ENCODE peak calls at places on chromosomes 12 and 14, in nine cellular contexts. H, D, T, J, C, Q, L, E and M are unnamed samples.
A peak's percentile ranks its signal among the peaks of the same experiment; 100 is the strongest.

GRCh38 chr14:69572634-69573135 is 2.0 kb downstream of the CCDC177 start:
- DNase-seq in H (no peak), D (no peak), T (no peak), J (no peak), C (no peak), Q (no peak), L (no peak), E (no peak), M (no peak)

GRCh38 chr14:33068626-33069025 is 129.9 kb downstream of the NPAS3 start:
- DNase-seq in H (no peak), D (no peak), T (no peak), J (no peak), C (no peak), Q (no peak), L (no peak), E (no peak), M (no peak)

GRCh38 chr14:30426463-30426862 is 132.5 kb upstream of the G2E3 start:
- DNase-seq in H (no peak), D (no peak), T (no peak), J (no peak), C (no peak), Q (no peak), L (no peak), E (no peak), M (no peak)

GRCh38 chr12:55966408-55967281 is at the start of gene CDK2:
- DNase-seq in H (peak; percentile 97), D (peak; percentile 61), T (peak; percentile 98), J (peak; percentile 96), C (peak; percentile 65), Q (peak; percentile 98), L (peak; percentile 98), E (peak; percentile 92), M (peak; percentile 96)

GRCh38 chr12:67909681-67910080 is 79.6 kb upstream of the IFNG-AS1 start:
- DNase-seq in H (no peak), D (no peak), T (no peak), J (no peak), C (peak; percentile 16), Q (no peak), L (no peak), E (no peak), M (no peak)

GRCh38 chr12:111664510-111664909 is 21.2 kb downstream of the BRAP start:
- DNase-seq in H (no peak), D (no peak), T (no peak), J (no peak), C (no peak), Q (no peak), L (no peak), E (no peak), M (no peak)

GRCh38 chr12:10690906-10691305 is 17.1 kb upstream of the STYK1 start:
- DNase-seq in H (no peak), D (no peak), T (no peak), J (no peak), C (no peak), Q (no peak), L (no peak), E (no peak), M (no peak)

GRCh38 chr12:19801941-19802340 is 362.6 kb downstream of the AEBP2 start:
- DNase-seq in H (no peak), D (no peak), T (no peak), J (no peak), C (no peak), Q (no peak), L (no peak), E (no peak), M (no peak)

GRCh38 chr12:115984607-115985006 is 292.9 kb downstream of the MED13L start:
- DNase-seq in H (no peak), D (no peak), T (no peak), J (no peak), C (no peak), Q (no peak), L (no peak), E (no peak), M (no peak)

GRCh38 chr12:120725151-120725658 is 421 bp upstream of the ACADS start:
- DNase-seq in H (no peak), D (no peak), T (no peak), J (no peak), C (no peak), Q (no peak), L (no peak), E (no peak), M (no peak)

GRCh38 chr12:120726961-120727360 is 1.3 kb downstream of the ACADS start:
- DNase-seq in H (no peak), D (no peak), T (no peak), J (no peak), C (no peak), Q (no peak), L (peak; percentile 52), E (no peak), M (no peak)

GRCh38 chr12:120726510-120726793 is 826 bp downstream of the ACADS start:
- DNase-seq in H (no peak), D (no peak), T (no peak), J (no peak), C (no peak), Q (no peak), L (peak; percentile 33), E (no peak), M (no peak)

GRCh38 chr12:120724720-120725119 is 906 bp upstream of the ACADS start:
- DNase-seq in H (no peak), D (no peak), T (no peak), J (no peak), C (no peak), Q (no peak), L (peak; percentile 22), E (no peak), M (no peak)

DNA sequence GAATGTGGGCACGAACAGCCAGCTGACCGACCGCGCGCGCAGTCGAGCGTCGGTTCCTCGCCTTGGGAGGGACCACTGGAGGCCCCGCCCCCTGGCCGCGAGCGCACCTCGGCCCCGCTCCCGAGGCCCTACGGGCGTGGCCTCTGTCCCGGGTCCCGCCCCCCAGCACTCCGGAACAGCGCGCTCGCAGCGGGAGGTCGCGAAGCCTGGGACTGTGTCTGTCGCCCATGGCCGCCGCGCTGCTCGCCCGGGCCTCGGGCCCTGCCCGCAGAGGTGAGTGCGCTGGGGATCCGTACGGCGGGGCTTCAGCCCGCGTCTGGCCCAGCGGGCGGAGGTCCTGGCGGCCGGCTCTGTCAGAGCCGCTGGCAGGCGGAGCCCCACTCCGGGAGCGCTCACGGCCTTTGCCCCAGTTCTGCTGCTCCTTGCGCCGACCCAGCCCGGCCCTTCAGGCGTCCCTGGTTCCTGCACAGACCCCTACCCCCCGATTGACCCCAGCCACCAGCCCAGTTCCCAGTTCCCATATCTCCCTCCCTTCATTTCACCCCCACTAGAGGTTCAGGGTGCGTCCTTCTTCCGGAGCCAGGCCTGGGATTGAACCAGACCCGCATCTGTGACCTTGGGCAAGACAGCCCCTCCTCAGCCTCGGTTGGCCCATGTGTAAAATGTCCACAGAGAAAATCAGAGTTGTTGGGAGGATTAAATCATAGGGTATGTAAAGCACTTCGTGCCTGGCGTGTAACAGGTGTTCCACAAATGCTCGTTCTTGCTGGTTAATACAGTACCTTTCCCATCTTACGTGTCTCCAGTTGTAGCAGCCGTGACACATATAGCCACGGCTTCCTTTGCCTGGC is at the start of gene ACADS:
- DNase-seq in H (peak; percentile 87), D (peak; percentile 51), T (peak; percentile 99), J (peak; percentile 76), C (peak; percentile 67), Q (peak; percentile 89), L (peak; percentile 95), E (peak; percentile 95), M (peak; percentile 86)
- H3K27ac ChIP-seq in H (peak within 1 kb of the TSS; percentile 80), D (peak within 1 kb of the TSS; percentile 73), T (peak within 1 kb of the TSS; percentile 83), J (peak within 1 kb of the TSS; percentile 82), C (peak within 1 kb of the TSS; percentile 9), Q (peak within 1 kb of the TSS; percentile 71), L (peak within 1 kb of the TSS; percentile 86), E (peak within 1 kb of the TSS; percentile 77), M (peak within 1 kb of the TSS; percentile 83)

GRCh38 chr14:56805201-56805991 is 4.9 kb downstream of the OTX2 start:
- DNase-seq in H (no peak), D (no peak), T (no peak), J (no peak), C (no peak), Q (no peak), L (no peak), E (no peak), M (no peak)
- TF ChIP-seq POLR2A in H (no peak), D (no peak), T (no peak), J (no peak), C (no peak), Q (no peak), L (no peak), E (no peak), M (no peak)

GRCh38 chr12:103880299-103881142 is 39.5 kb upstream of the NT5DC3 start:
- DNase-seq in H (no peak), D (no peak), T (no peak), J (no peak), C (no peak), Q (no peak), L (no peak), E (no peak), M (no peak)
- H3K27ac ChIP-seq in H (no peak overlapping the region), D (no peak overlapping the region), T (no peak overlapping the region), J (no peak overlapping the region), C (no peak overlapping the region), Q (no peak overlapping the region), L (no peak overlapping the region), E (no peak overlapping the region), M (no peak overlapping the region)

GRCh38 chr12:50283924-50284236 is 560 bp upstream of the LIMA1 start:
- DNase-seq in H (no peak), D (no peak), T (no peak), J (no peak), C (no peak), Q (no peak), L (no peak), E (peak; percentile 36), M (no peak)

GRCh38 chr12:50287271-50287670 is 4.0 kb upstream of the LIMA1 start:
- DNase-seq in H (no peak), D (no peak), T (no peak), J (no peak), C (no peak), Q (no peak), L (no peak), E (no peak), M (no peak)

GRCh38 chr12:50282581-50283229 is 615 bp downstream of the LIMA1 start:
- DNase-seq in H (peak; percentile 46), D (no peak), T (no peak), J (no peak), C (peak; percentile 77), Q (peak; percentile 38), L (no peak), E (peak; percentile 39), M (no peak)

GRCh38 chr12:50285253-50285652 is 1.9 kb upstream of the LIMA1 start:
- DNase-seq in H (no peak), D (no peak), T (no peak), J (no peak), C (no peak), Q (no peak), L (no peak), E (no peak), M (no peak)

DNA sequence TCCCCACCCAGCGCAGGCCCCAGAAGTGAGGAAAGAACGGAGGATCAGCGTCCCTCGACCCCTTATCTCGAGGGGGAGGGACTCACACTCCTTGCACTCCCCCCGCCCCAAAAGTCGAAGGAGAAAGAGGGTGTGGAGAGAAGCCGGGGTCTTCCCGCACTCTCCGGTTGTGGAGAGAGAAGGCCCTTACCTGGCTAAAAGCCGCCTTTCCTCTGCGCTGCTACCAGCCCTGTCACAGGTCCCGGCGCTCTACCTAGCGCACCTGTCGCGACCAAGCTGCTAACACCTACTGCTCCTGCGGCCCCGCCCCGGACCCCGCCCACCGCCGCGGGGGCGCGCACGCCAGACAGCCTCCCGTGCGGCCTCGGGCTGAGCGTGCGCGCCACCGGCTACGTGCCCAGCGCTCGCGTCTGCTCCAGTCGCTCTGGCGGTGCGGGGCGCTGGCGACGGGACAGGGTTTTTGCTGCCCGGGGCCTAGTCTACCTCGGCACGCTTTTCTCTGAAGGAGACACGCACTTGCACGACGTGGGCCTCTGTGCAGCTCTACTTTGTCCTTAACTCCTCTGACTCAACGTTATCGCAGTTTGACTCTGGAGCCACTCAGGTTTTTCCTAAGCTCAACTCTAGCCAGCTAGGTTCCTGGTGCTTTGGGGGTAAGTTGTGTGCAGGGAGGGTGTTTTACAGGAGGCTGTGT is at the start of gene LIMA1:
- DNase-seq in H (peak; percentile 88), D (peak; percentile 78), T (peak; percentile 97), J (peak; percentile 77), C (peak; percentile 75), Q (peak; percentile 89), L (peak; percentile 94), E (peak; percentile 91), M (peak; percentile 93)
- TF ChIP-seq POLR2A in H (peak; percentile 65), D (peak; percentile 88), T (peak; percentile 89), J (peak; percentile 52), C (peak; percentile 30), Q (peak; percentile 18), L (peak; percentile 6), E (peak; percentile 59), M (no peak)